ENCODE peak calls at places on chromosome 6, in eight cellular contexts. Z, M, B, X, N, I, E and Y are unnamed samples.

GRCh38 chr6:11536795-11537194 is 754 bp upstream of the TMEM170B start:
- DNase-seq in Z (no peak), M (no peak), B (no peak), X (no peak), N (peak), I (peak), E (peak), Y (peak)

GRCh38 chr6:15329154-15329781 is 83.4 kb downstream of the JARID2 start:
- DNase-seq in Z (no peak), M (no peak), B (no peak), X (no peak), N (no peak), I (no peak), E (no peak), Y (peak)

GRCh38 chr6:76876922-76877553 is 586.3 kb downstream of the HTR1B start:
- DNase-seq in Z (no peak), M (no peak), B (peak), X (no peak), N (no peak), I (no peak), E (peak), Y (no peak)

GRCh38 chr6:123393333-123393732 is 243.4 kb downstream of the TRDN start:
- DNase-seq in Z (peak), M (no peak), B (no peak), X (peak), N (no peak), I (peak), E (peak), Y (no peak)

GRCh38 chr6:90605749-90606344 is 19.0 kb upstream of the MAP3K7 start:
- DNase-seq in Z (no peak), M (no peak), B (no peak), X (no peak), N (no peak), I (no peak), E (no peak), Y (no peak)

GRCh38 chr6:32664827-32665362 is 1.6 kb downstream of the HLA-DQB1 start:
- DNase-seq in Z (no peak), M (peak), B (peak), X (no peak), N (peak), I (no peak), E (no peak), Y (no peak)

GRCh38 chr6:35544748-35545361 is 32.2 kb upstream of the TULP1 start:
- DNase-seq in Z (no peak), M (no peak), B (no peak), X (no peak), N (no peak), I (no peak), E (no peak), Y (no peak)

GRCh38 chr6:36834576-36835293 is 4.5 kb downstream of the CPNE5 start:
- DNase-seq in Z (no peak), M (no peak), B (no peak), X (no peak), N (no peak), I (no peak), E (no peak), Y (no peak)

GRCh38 chr6:16473908-16474791 is 235.8 kb downstream of the GMPR start:
- DNase-seq in Z (no peak), M (no peak), B (no peak), X (no peak), N (no peak), I (no peak), E (no peak), Y (no peak)

GRCh38 chr6:47203266-47203967 is 106.3 kb downstream of the TNFRSF21 start:
- DNase-seq in Z (no peak), M (no peak), B (no peak), X (no peak), N (no peak), I (peak), E (no peak), Y (no peak)

GRCh38 chr6:105431226-105431625 is 28.3 kb upstream of the PREP start:
- DNase-seq in Z (no peak), M (no peak), B (peak), X (peak), N (peak), I (peak), E (peak), Y (peak)

GRCh38 chr6:151257984-151258445 is 18.2 kb downstream of the AKAP12 start:
- DNase-seq in Z (no peak), M (no peak), B (no peak), X (no peak), N (no peak), I (no peak), E (no peak), Y (no peak)

GRCh38 chr6:130239755-130240154 is 17.0 kb upstream of the SAMD3 start:
- DNase-seq in Z (no peak), M (no peak), B (no peak), X (no peak), N (no peak), I (no peak), E (no peak), Y (no peak)